ENCODE peak calls at places on chromosomes 3 and 15, in eight cellular contexts. P is mammary epithelial cell, A is Panc1, J is pancreas, X is fibroblast of mammary gland, C is brain microvascular endothelial cell, H is MM.1S, M is stomach. I is an unnamed sample.

GRCh38 chr15:63329567-63330350 is 51.9 kb downstream of the CA12 start:
- DNase-seq in H (no peak), C (no peak), A (no peak), M (no peak), J (no peak), P (no peak), X (no peak), I (no peak)

GRCh38 chr15:71048913-71049675 is 66.2 kb upstream of the THSD4 start:
- DNase-seq in H (no peak), X (peak; percentile 96), M (no peak), P (peak; percentile 87), A (no peak), C (peak; percentile 91), J (no peak), I (no peak)

GRCh38 chr15:82985688-82986441 is at the start of gene RAMAC:
- DNase-seq in J (peak; percentile 95), X (peak; percentile 94), H (peak; percentile 97), P (peak; percentile 93), C (peak; percentile 92), A (peak; percentile 91), M (peak; percentile 95), I (peak; percentile 94)

GRCh38 chr15:49875392-49875791 is 243.6 kb downstream of the ATP8B4 start:
- DNase-seq in J (no peak), A (no peak), M (no peak), H (no peak), X (no peak), P (peak; percentile 25), C (no peak), I (no peak)

GRCh38 chr3:149180057-149180573 is 41.5 kb downstream of the CP start:
- DNase-seq in C (peak; percentile 98), X (peak; percentile 100), P (peak; percentile 99), M (peak; percentile 44), J (peak; percentile 43), A (peak; percentile 98), H (no peak), I (peak; percentile 63)

GRCh38 chr3:13013151-13013561 is 60.1 kb downstream of the IQSEC1 start:
- DNase-seq in J (no peak), M (no peak), P (no peak), X (no peak), H (peak; percentile 12), A (no peak), C (no peak), I (no peak)

GRCh38 chr15:56035166-56035565 is 41.8 kb upstream of the NEDD4 start:
- DNase-seq in M (no peak), H (no peak), J (no peak), C (no peak), X (no peak), P (no peak), A (no peak), I (no peak)

GRCh38 chr15:62306851-62307504 is 141.9 kb upstream of the C2CD4B start:
- DNase-seq in M (peak; percentile 64), P (peak; percentile 55), J (peak; percentile 70), X (peak; percentile 83), C (peak; percentile 66), H (peak; percentile 71), A (peak; percentile 25), I (peak; percentile 63)

GRCh38 chr3:194993896-194994295 is 277.1 kb downstream of the XXYLT1 start:
- DNase-seq in J (no peak), P (no peak), M (no peak), A (no peak), X (no peak), C (no peak), H (no peak), I (no peak)

GRCh38 chr15:94972314-94972713 is 741.0 kb downstream of the MCTP2 start:
- DNase-seq in H (no peak), A (no peak), X (peak; percentile 10), M (no peak), C (peak; percentile 3), P (peak; percentile 66), J (no peak), I (no peak)

GRCh38 chr3:17937081-17937480 is 194.7 kb upstream of the TBC1D5 start:
- DNase-seq in H (no peak), A (no peak), M (no peak), X (no peak), P (no peak), C (no peak), J (no peak), I (no peak)

GRCh38 chr15:26970712-26971210 is at the start of gene GABRG3:
- DNase-seq in P (no peak), J (no peak), X (no peak), C (no peak), H (no peak), M (no peak), A (no peak), I (no peak)

GRCh38 chr3:73448041-73448440 is 176.7 kb downstream of the PDZRN3 start:
- DNase-seq in P (no peak), H (no peak), A (no peak), C (no peak), X (peak; percentile 22), J (no peak), M (no peak), I (no peak)

GRCh38 chr3:5058463-5058862 is 63.6 kb upstream of the ARL8B start:
- DNase-seq in P (peak; percentile 71), X (peak; percentile 95), C (peak; percentile 33), H (no peak), A (no peak), M (no peak), J (no peak), I (no peak)
- TF ChIP-seq CTCF in P (no peak), X (no peak), C (no peak), H (no peak), A (no peak), M (no peak), J (no peak), I (no peak)

GRCh38 chr3:11718582-11719405 is 75.1 kb upstream of the VGLL4 start:
- DNase-seq in J (peak; percentile 66), H (peak; percentile 57), X (peak; percentile 58), C (peak; percentile 49), M (peak; percentile 69), A (no peak), P (peak; percentile 68), I (no peak)
- H3K4me3 ChIP-seq in J (peak overlapping the region; percentile 94), H (peak overlapping the region; percentile 87), X (peak overlapping the region; percentile 72), C (peak overlapping the region; percentile 59), M (peak overlapping the region; percentile 91), A (peak overlapping the region; percentile 84), P (peak overlapping the region; percentile 83), I (peak overlapping the region; percentile 69)

GRCh38 chr15:78950906-78951840 is 6.3 kb upstream of the CTSH start:
- DNase-seq in H (no peak), A (peak; percentile 28), P (peak; percentile 44), C (no peak), M (no peak), X (no peak), J (no peak), I (no peak)
- TF ChIP-seq CTCF in H (no peak), A (no peak), P (peak; percentile 8), C (peak; percentile 52), M (no peak), X (peak; percentile 16), J (no peak), I (no peak)

GRCh38 chr15:76338555-76339301 is 2.2 kb downstream of the ISL2 start:
- DNase-seq in J (no peak), C (no peak), M (no peak), X (no peak), H (no peak), P (no peak), A (no peak), I (no peak)
- H3K4me3 ChIP-seq in J (no peak overlapping the region), C (no peak overlapping the region), M (peak overlapping the region; percentile 49), X (no peak overlapping the region), H (no peak overlapping the region), P (no peak overlapping the region), A (no peak overlapping the region), I (no peak overlapping the region)

DNA sequence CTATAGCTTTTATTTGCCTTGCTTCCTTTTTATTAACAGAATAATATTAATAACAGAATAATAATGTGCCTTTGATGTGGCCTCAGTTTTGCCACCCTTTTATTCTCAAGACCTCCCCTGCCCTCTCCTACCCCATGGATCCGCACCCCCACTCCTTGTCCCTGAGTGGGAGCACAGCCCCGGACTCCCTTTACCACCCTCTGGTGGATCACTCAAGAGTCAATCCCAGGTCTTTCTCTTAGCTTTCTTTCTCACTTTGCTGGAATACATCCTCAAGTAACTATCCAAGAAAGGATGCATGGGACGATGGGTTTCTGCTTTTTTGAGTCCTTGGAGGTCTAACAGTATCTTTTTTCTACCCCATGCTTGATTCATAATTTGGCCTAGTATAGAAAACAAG is 63.4 kb downstream of the KLF13 start:
- DNase-seq in P (no peak), X (no peak), M (no peak), A (no peak), C (no peak), J (no peak), H (no peak), I (no peak)
- TF ChIP-seq CTCF in P (no peak), X (no peak), M (no peak), A (no peak), C (no peak), J (no peak), H (no peak), I (no peak)

I was measured in LNCaP clone FGC.